ENCODE peak calls at places on chromosomes 13 and 19, in seven cellular contexts. Q, F, M, Z, H, X and S are unnamed samples. For H3K79me2, the result is how much of the 10 kb centered on the place peaks cover.

GRCh38 chr19:44767295-44768180 is 10.2 kb upstream of the CBLC start:
- DNase-seq in Q (no peak), F (no peak), M (no peak), Z (no peak), H (no peak), X (no peak), S (no peak)

GRCh38 chr13:58587183-58587582 is 955.6 kb downstream of the PCDH17 start:
- DNase-seq in Q (no peak), F (no peak), M (no peak), Z (no peak), H (no peak), X (no peak), S (no peak)

GRCh38 chr13:26221399-26221720 is 754 bp downstream of the RNF6 start:
- DNase-seq in Q (no peak), F (no peak), M (no peak), Z (no peak), H (no peak), X (no peak), S (no peak)

GRCh38 chr19:29054886-29055675 is 157.9 kb downstream of the UQCRFS1 start:
- DNase-seq in Q (no peak), F (no peak), M (no peak), Z (no peak), H (no peak), X (no peak), S (no peak)

GRCh38 chr19:11418166-11418517 is 972 bp downstream of the RGL3 start:
- DNase-seq in Q (no peak), F (no peak), M (no peak), Z (no peak), H (no peak), X (no peak), S (no peak)

GRCh38 chr19:474126-475078 is 13.6 kb upstream of the SHC2 start:
- DNase-seq in Q (no peak), F (no peak), M (no peak), Z (no peak), H (no peak), X (no peak), S (no peak)

GRCh38 chr19:56918682-56919307 is 78.3 kb upstream of the PEG3 start:
- DNase-seq in Q (no peak), F (no peak), M (peak), Z (no peak), H (no peak), X (no peak), S (no peak)

GRCh38 chr19:9941646-9942045 is 5.3 kb upstream of the OLFM2 start:
- DNase-seq in Q (no peak), F (no peak), M (no peak), Z (no peak), H (no peak), X (no peak), S (no peak)

GRCh38 chr13:72536668-72537399 is 190.6 kb downstream of the MZT1 start:
- DNase-seq in Q (no peak), F (peak), M (peak), Z (no peak), H (no peak), X (no peak), S (no peak)

GRCh38 chr13:41056194-41056593 is 5.1 kb upstream of the WBP4 start:
- DNase-seq in Q (no peak), F (no peak), M (no peak), Z (no peak), H (no peak), X (no peak), S (no peak)
- H3K79me2 ChIP-seq in Q (under half), F (half or more), M (half or more), Z (under half), H (under half), X (half or more), S (half or more)

GRCh38 chr19:53959176-53959757 is 3.5 kb upstream of the CACNG8 start:
- DNase-seq in Q (peak), F (no peak), M (no peak), Z (no peak), H (peak), X (no peak), S (no peak)

GRCh38 chr19:53960187-53960586 is 2.5 kb upstream of the CACNG8 start:
- DNase-seq in Q (no peak), F (no peak), M (no peak), Z (no peak), H (peak), X (no peak), S (no peak)

GRCh38 chr19:53960886-53961285 is 1.9 kb upstream of the CACNG8 start:
- DNase-seq in Q (no peak), F (no peak), M (no peak), Z (no peak), H (no peak), X (no peak), S (no peak)

GRCh38 chr19:53962887-53963435 is at the start of gene CACNG8:
- DNase-seq in Q (no peak), F (no peak), M (no peak), Z (no peak), H (peak), X (no peak), S (no peak)

GRCh38 chr19:53961523-53962345 is 1.0 kb upstream of the CACNG8 start:
- DNase-seq in Q (no peak), F (peak), M (no peak), Z (no peak), H (peak), X (no peak), S (no peak)
- H3K4me2 ChIP-seq in Q (peak), F (no peak), M (no peak), Z (peak), H (peak), X (no peak), S (peak)

DNA sequence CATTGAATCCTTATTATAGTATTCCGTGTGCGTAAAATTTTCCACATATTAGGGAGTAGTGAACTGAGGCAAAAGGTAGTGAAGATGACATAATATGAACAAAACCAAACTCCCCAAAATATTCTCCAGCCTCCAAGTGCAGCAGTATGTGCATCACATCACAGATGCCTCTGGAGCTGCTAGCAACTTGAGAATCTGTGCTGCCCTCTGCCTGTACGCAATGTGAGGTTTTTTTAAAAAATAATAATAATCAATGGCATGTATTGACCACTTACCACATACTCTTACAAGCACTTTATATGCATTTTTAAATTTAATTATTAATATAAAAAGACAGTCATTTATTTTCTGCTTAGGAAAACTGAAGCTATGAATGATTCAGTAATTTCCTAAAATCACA is 583.0 kb upstream of the SPRY2 start:
- DNase-seq in Q (no peak), F (no peak), M (no peak), Z (no peak), H (peak), X (no peak), S (no peak)
- TF ChIP-seq CTCF in Q (peak), F (peak), M (no peak), Z (no peak), H (peak), X (peak), S (no peak)

DNA sequence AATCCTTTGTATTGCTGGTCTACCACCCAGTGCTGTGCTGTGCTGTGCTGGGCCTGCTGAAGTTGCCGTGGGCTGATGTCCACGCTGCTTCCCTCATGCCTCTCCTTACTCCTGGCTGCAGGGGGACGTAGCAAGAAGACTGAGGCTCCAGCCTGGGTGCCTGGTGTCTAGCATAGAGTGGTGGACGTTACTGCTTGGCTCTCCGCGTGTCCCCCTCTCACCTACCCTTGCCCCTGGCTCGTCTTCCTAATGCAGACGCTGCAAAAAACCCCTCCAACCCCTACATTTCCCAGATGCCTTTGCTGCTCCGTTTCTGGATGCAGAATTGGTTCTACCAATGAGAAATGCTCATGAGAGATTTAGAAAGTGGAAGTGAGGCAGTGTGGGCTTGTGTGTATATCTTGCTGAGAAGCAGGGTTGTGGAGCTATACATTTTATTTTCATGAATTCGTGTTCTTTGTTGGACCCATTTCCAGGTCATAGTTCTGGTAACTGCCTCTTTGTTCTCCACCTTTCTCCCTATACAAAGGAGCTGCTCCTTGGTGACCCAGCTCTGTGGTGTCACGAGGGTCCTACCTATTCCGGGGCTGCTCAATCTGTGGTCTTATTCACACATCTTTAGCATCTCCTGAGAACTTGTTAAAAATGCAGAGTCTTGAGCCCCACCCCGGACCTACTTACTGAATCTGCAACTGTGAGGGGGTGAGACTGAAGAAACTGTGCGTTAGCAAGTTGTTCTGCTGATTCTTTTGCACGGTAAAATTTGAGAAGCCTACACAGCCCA is 7.9 kb upstream of the DENND1C start:
- DNase-seq in Q (no peak), F (no peak), M (no peak), Z (no peak), H (no peak), X (no peak), S (no peak)
- H3K79me2 ChIP-seq in Q (under half), F (under half), M (under half), Z (under half), H (under half), X (under half), S (under half)

GRCh38 chr19:3403489-3404323 is 37.3 kb downstream of the NFIC start:
- DNase-seq in Q (no peak), F (peak), M (peak), Z (no peak), H (no peak), X (no peak), S (no peak)
- H3K4me2 ChIP-seq in Q (no peak), F (peak), M (no peak), Z (no peak), H (no peak), X (no peak), S (no peak)

DNA sequence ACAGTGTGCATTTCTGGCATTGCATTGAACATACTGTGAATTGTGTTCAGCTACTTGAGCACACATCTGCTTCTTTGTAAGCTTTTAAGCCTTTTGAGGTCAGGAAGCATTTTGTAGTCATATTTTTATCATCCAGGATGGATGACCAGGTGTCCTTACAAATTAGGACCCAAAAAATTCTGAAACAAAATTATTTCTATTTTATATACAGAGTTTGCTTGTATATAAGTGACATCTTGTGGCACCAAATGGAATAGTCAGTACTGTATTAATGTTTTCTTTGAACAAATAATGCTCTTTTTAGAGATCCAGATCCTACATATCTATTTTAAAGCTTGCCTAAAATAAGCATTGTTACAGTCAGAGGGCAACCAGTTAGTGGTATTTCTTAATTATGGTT is 9.5 kb upstream of the SUPT20H start:
- DNase-seq in Q (no peak), F (peak), M (no peak), Z (no peak), H (no peak), X (peak), S (no peak)
- TF ChIP-seq CTCF in Q (no peak), F (peak), M (peak), Z (no peak), H (peak), X (peak), S (peak)

GRCh38 chr19:1837625-1838105 is 10.6 kb downstream of the REXO1 start:
- DNase-seq in Q (peak), F (no peak), M (peak), Z (no peak), H (peak), X (no peak), S (no peak)

GRCh38 chr19:1836458-1837221 is 11.6 kb downstream of the REXO1 start:
- DNase-seq in Q (no peak), F (no peak), M (no peak), Z (no peak), H (no peak), X (no peak), S (no peak)

GRCh38 chr19:1840541-1841115 is 7.7 kb downstream of the REXO1 start:
- DNase-seq in Q (no peak), F (no peak), M (peak), Z (no peak), H (peak), X (no peak), S (no peak)

GRCh38 chr19:1839658-1840540 is 8.4 kb downstream of the REXO1 start:
- DNase-seq in Q (no peak), F (no peak), M (peak), Z (no peak), H (no peak), X (no peak), S (no peak)

DNA sequence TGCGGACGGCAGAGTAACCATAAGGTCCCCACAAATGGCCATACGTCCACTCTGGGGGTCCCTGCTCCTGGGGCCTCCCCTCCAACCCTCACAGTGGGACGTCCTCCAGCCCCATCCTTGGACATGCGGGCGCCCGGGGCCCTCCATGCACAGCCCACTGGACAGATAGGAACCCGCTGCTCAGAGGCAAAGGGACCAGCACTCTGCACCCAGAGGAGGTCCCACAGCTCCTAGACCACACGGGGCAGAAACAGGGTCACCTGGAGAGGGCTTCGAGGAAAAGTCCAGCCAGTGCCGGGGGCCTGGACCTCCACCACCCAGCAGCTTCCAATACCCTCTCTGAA is 11.1 kb downstream of the REXO1 start:
- DNase-seq in Q (no peak), F (no peak), M (no peak), Z (no peak), H (no peak), X (no peak), S (no peak)
- H3K79me2 ChIP-seq in Q (under half), F (half or more), M (under half), Z (under half), H (half or more), X (half or more), S (under half)

GRCh38 chr13:62908321-62908720 is 1492.7 kb upstream of the PCDH20 start:
- DNase-seq in Q (no peak), F (no peak), M (no peak), Z (no peak), H (no peak), X (no peak), S (no peak)
- H3K4me2 ChIP-seq in Q (no peak), F (no peak), M (no peak), Z (no peak), H (no peak), X (no peak), S (no peak)

DNA sequence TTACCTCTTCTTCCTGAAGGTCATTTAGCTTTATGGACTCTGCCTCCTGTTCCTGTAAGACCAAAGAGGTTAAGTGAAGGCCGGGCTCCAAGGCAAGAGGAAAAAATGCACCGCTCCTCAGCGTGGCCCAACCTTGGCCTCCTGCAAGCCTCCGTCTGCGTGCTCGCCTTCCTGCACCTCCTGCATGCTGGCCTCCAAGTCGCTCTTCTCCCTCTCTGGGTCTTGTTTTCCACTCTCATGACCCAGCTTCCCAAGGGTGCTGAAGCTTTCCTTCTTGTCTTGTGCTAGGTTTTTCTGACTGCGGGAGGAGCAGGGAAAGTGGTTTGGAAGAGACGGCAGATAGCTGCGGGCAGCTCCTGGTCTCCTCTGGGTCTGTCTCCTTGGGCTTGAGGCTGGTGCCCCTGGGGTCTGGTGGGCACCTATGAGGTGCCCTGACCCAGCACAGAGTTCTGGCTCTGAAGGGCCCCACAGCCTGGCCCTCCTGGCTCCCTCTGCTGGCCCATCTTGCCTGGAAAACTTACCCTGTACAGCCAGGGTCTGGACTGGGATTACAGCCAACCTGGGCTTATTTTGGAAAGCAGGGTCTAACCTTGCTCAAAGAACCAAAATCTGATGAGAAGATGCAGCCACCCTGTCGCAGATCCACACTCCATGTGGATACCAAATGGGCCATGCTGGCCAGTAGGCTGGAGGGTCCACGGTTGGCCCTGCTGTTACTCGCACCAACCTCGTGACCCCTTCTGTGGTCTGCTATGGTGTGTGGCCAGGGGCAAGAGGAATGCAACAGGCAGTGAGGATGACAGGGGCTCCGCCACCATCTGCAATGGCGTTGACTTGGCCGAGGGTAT is 5.2 kb downstream of the C13orf46 start:
- DNase-seq in Q (no peak), F (no peak), M (no peak), Z (no peak), H (no peak), X (no peak), S (no peak)
- TF ChIP-seq CTCF in Q (peak), F (no peak), M (no peak), Z (peak), H (no peak), X (no peak), S (no peak)

GRCh38 chr13:85666356-85666755 is 132.9 kb downstream of the SLITRK6 start:
- DNase-seq in Q (peak), F (no peak), M (no peak), Z (peak), H (peak), X (no peak), S (no peak)

GRCh38 chr13:85659493-85659892 is 139.7 kb downstream of the SLITRK6 start:
- DNase-seq in Q (no peak), F (peak), M (no peak), Z (no peak), H (no peak), X (no peak), S (no peak)

GRCh38 chr13:85661639-85662038 is 137.6 kb downstream of the SLITRK6 start:
- DNase-seq in Q (no peak), F (no peak), M (no peak), Z (no peak), H (no peak), X (no peak), S (no peak)

DNA sequence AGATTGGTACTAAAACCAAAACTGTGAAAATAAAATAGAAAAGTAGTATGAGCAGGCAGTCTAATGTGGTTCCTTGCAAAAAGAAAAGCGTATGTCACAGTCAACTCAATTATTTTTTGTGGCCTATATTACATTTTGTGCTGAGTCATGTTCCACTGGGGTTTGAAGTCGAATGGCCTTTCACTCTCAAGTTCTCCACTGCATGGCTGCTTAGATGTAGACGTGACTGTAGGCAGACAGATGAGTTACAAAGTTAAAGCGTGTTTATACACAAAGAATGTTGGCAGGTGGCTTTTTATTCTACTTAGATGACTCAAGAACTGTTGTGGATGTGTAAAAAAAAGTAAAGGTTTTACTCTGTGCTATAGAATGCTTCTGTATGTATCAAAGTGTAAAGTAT is 133.9 kb downstream of the SLITRK6 start:
- DNase-seq in Q (no peak), F (peak), M (no peak), Z (no peak), H (no peak), X (no peak), S (no peak)
- H3K79me2 ChIP-seq in Q (under half), F (under half), M (under half), Z (under half), H (under half), X (under half), S (under half)